ENCODE peak calls at places on chromosomes 7 and 10, in eight cellular contexts. One of them, this sample, is unnamed.

GRCh38 chr10:120715214-120715613 is 135.9 kb upstream of the WDR11 start:
- DNase-seq in stimulated activated CD4-positive, alpha-beta T cell treated with anti-CD3 and anti-CD28 coated beads, Interleukin-2, amount 100 ng/mL, for 48 hours: no peak
- DNase-seq in LoVo: no peak
- DNase-seq in putamen: peak
- DNase-seq in cardiac septum: no peak
- DNase-seq in AG10803: no peak
- DNase-seq in stimulated activated effector memory CD8-positive, alpha-beta T cell treated with anti-CD3 and anti-CD28 coated beads, Interleukin-12 subunit alpha, Interleukin-12 subunit beta, amount 100 ng/mL, for 72 hours: no peak
- DNase-seq in HCT116: no peak
- DNase-seq in this sample: no peak

GRCh38 chr7:22393825-22394458 is 37.0 kb upstream of the RAPGEF5 start:
- DNase-seq in stimulated activated CD4-positive, alpha-beta T cell treated with anti-CD3 and anti-CD28 coated beads, Interleukin-2, amount 100 ng/mL, for 48 hours: no peak
- DNase-seq in LoVo: no peak
- DNase-seq in putamen: no peak
- DNase-seq in cardiac septum: no peak
- DNase-seq in AG10803: peak
- DNase-seq in stimulated activated effector memory CD8-positive, alpha-beta T cell treated with anti-CD3 and anti-CD28 coated beads, Interleukin-12 subunit alpha, Interleukin-12 subunit beta, amount 100 ng/mL, for 72 hours: no peak
- DNase-seq in HCT116: no peak
- DNase-seq in this sample: no peak

GRCh38 chr7:2530076-2530967 is 10.7 kb downstream of the LFNG start:
- DNase-seq in stimulated activated CD4-positive, alpha-beta T cell treated with anti-CD3 and anti-CD28 coated beads, Interleukin-2, amount 100 ng/mL, for 48 hours: no peak
- DNase-seq in LoVo: no peak
- DNase-seq in putamen: no peak
- DNase-seq in cardiac septum: no peak
- DNase-seq in AG10803: no peak
- DNase-seq in stimulated activated effector memory CD8-positive, alpha-beta T cell treated with anti-CD3 and anti-CD28 coated beads, Interleukin-12 subunit alpha, Interleukin-12 subunit beta, amount 100 ng/mL, for 72 hours: peak
- DNase-seq in HCT116: no peak
- DNase-seq in this sample: no peak

GRCh38 chr10:83212632-83213349 is 926.5 kb upstream of the GHITM start:
- DNase-seq in stimulated activated CD4-positive, alpha-beta T cell treated with anti-CD3 and anti-CD28 coated beads, Interleukin-2, amount 100 ng/mL, for 48 hours: no peak
- DNase-seq in LoVo: no peak
- DNase-seq in putamen: no peak
- DNase-seq in cardiac septum: no peak
- DNase-seq in AG10803: peak
- DNase-seq in stimulated activated effector memory CD8-positive, alpha-beta T cell treated with anti-CD3 and anti-CD28 coated beads, Interleukin-12 subunit alpha, Interleukin-12 subunit beta, amount 100 ng/mL, for 72 hours: no peak
- DNase-seq in HCT116: no peak
- DNase-seq in this sample: peak

GRCh38 chr10:82206831-82207230 is 331.8 kb downstream of the NRG3 start:
- DNase-seq in stimulated activated CD4-positive, alpha-beta T cell treated with anti-CD3 and anti-CD28 coated beads, Interleukin-2, amount 100 ng/mL, for 48 hours: no peak
- DNase-seq in LoVo: no peak
- DNase-seq in putamen: no peak
- DNase-seq in cardiac septum: no peak
- DNase-seq in AG10803: no peak
- DNase-seq in stimulated activated effector memory CD8-positive, alpha-beta T cell treated with anti-CD3 and anti-CD28 coated beads, Interleukin-12 subunit alpha, Interleukin-12 subunit beta, amount 100 ng/mL, for 72 hours: no peak
- DNase-seq in HCT116: no peak
- DNase-seq in this sample: no peak

GRCh38 chr7:131057015-131057518 is 270.6 kb upstream of the MKLN1 start:
- DNase-seq in stimulated activated CD4-positive, alpha-beta T cell treated with anti-CD3 and anti-CD28 coated beads, Interleukin-2, amount 100 ng/mL, for 48 hours: no peak
- DNase-seq in LoVo: peak
- DNase-seq in putamen: peak
- DNase-seq in cardiac septum: no peak
- DNase-seq in AG10803: peak
- DNase-seq in stimulated activated effector memory CD8-positive, alpha-beta T cell treated with anti-CD3 and anti-CD28 coated beads, Interleukin-12 subunit alpha, Interleukin-12 subunit beta, amount 100 ng/mL, for 72 hours: no peak
- DNase-seq in HCT116: no peak
- DNase-seq in this sample: no peak

GRCh38 chr7:19852192-19852591 is 78.8 kb upstream of the TMEM196 start:
- DNase-seq in stimulated activated CD4-positive, alpha-beta T cell treated with anti-CD3 and anti-CD28 coated beads, Interleukin-2, amount 100 ng/mL, for 48 hours: no peak
- DNase-seq in LoVo: no peak
- DNase-seq in putamen: no peak
- DNase-seq in cardiac septum: no peak
- DNase-seq in AG10803: no peak
- DNase-seq in stimulated activated effector memory CD8-positive, alpha-beta T cell treated with anti-CD3 and anti-CD28 coated beads, Interleukin-12 subunit alpha, Interleukin-12 subunit beta, amount 100 ng/mL, for 72 hours: no peak
- DNase-seq in HCT116: no peak
- DNase-seq in this sample: no peak

GRCh38 chr7:45882465-45882810 is 5.8 kb upstream of the IGFBP1 start:
- DNase-seq in stimulated activated CD4-positive, alpha-beta T cell treated with anti-CD3 and anti-CD28 coated beads, Interleukin-2, amount 100 ng/mL, for 48 hours: no peak
- DNase-seq in LoVo: no peak
- DNase-seq in putamen: no peak
- DNase-seq in cardiac septum: no peak
- DNase-seq in AG10803: no peak
- DNase-seq in stimulated activated effector memory CD8-positive, alpha-beta T cell treated with anti-CD3 and anti-CD28 coated beads, Interleukin-12 subunit alpha, Interleukin-12 subunit beta, amount 100 ng/mL, for 72 hours: no peak
- DNase-seq in HCT116: no peak
- DNase-seq in this sample: no peak

GRCh38 chr7:44268671-44269070 is 56.7 kb downstream of the CAMK2B start:
- DNase-seq in stimulated activated CD4-positive, alpha-beta T cell treated with anti-CD3 and anti-CD28 coated beads, Interleukin-2, amount 100 ng/mL, for 48 hours: no peak
- DNase-seq in LoVo: no peak
- DNase-seq in putamen: no peak
- DNase-seq in cardiac septum: no peak
- DNase-seq in AG10803: no peak
- DNase-seq in stimulated activated effector memory CD8-positive, alpha-beta T cell treated with anti-CD3 and anti-CD28 coated beads, Interleukin-12 subunit alpha, Interleukin-12 subunit beta, amount 100 ng/mL, for 72 hours: no peak
- DNase-seq in HCT116: no peak
- DNase-seq in this sample: no peak

GRCh38 chr10:91409869-91410637 is at the start of gene HECTD2:
- DNase-seq in stimulated activated CD4-positive, alpha-beta T cell treated with anti-CD3 and anti-CD28 coated beads, Interleukin-2, amount 100 ng/mL, for 48 hours: peak
- DNase-seq in LoVo: peak
- DNase-seq in putamen: peak
- DNase-seq in cardiac septum: peak
- DNase-seq in AG10803: peak
- DNase-seq in stimulated activated effector memory CD8-positive, alpha-beta T cell treated with anti-CD3 and anti-CD28 coated beads, Interleukin-12 subunit alpha, Interleukin-12 subunit beta, amount 100 ng/mL, for 72 hours: peak
- DNase-seq in HCT116: peak
- DNase-seq in this sample: no peak

GRCh38 chr7:15891151-15891842 is 204.8 kb upstream of the MEOX2 start:
- DNase-seq in stimulated activated CD4-positive, alpha-beta T cell treated with anti-CD3 and anti-CD28 coated beads, Interleukin-2, amount 100 ng/mL, for 48 hours: no peak
- DNase-seq in LoVo: no peak
- DNase-seq in putamen: no peak
- DNase-seq in cardiac septum: no peak
- DNase-seq in AG10803: peak
- DNase-seq in stimulated activated effector memory CD8-positive, alpha-beta T cell treated with anti-CD3 and anti-CD28 coated beads, Interleukin-12 subunit alpha, Interleukin-12 subunit beta, amount 100 ng/mL, for 72 hours: no peak
- DNase-seq in HCT116: no peak
- DNase-seq in this sample: no peak

GRCh38 chr7:3200504-3200903 is 100.5 kb upstream of the SDK1 start:
- DNase-seq in stimulated activated CD4-positive, alpha-beta T cell treated with anti-CD3 and anti-CD28 coated beads, Interleukin-2, amount 100 ng/mL, for 48 hours: peak
- DNase-seq in LoVo: no peak
- DNase-seq in putamen: no peak
- DNase-seq in cardiac septum: peak
- DNase-seq in AG10803: no peak
- DNase-seq in stimulated activated effector memory CD8-positive, alpha-beta T cell treated with anti-CD3 and anti-CD28 coated beads, Interleukin-12 subunit alpha, Interleukin-12 subunit beta, amount 100 ng/mL, for 72 hours: peak
- DNase-seq in HCT116: peak
- DNase-seq in this sample: no peak

GRCh38 chr7:13262929-13263530 is 575.6 kb downstream of the ARL4A start:
- DNase-seq in stimulated activated CD4-positive, alpha-beta T cell treated with anti-CD3 and anti-CD28 coated beads, Interleukin-2, amount 100 ng/mL, for 48 hours: no peak
- DNase-seq in LoVo: peak
- DNase-seq in putamen: peak
- DNase-seq in cardiac septum: no peak
- DNase-seq in AG10803: peak
- DNase-seq in stimulated activated effector memory CD8-positive, alpha-beta T cell treated with anti-CD3 and anti-CD28 coated beads, Interleukin-12 subunit alpha, Interleukin-12 subunit beta, amount 100 ng/mL, for 72 hours: no peak
- DNase-seq in HCT116: peak
- DNase-seq in this sample: no peak

GRCh38 chr10:124602646-124603365 is 141.2 kb downstream of the LHPP start:
- DNase-seq in stimulated activated CD4-positive, alpha-beta T cell treated with anti-CD3 and anti-CD28 coated beads, Interleukin-2, amount 100 ng/mL, for 48 hours: no peak
- DNase-seq in LoVo: no peak
- DNase-seq in putamen: no peak
- DNase-seq in cardiac septum: no peak
- DNase-seq in AG10803: no peak
- DNase-seq in stimulated activated effector memory CD8-positive, alpha-beta T cell treated with anti-CD3 and anti-CD28 coated beads, Interleukin-12 subunit alpha, Interleukin-12 subunit beta, amount 100 ng/mL, for 72 hours: no peak
- DNase-seq in HCT116: no peak
- DNase-seq in this sample: no peak

GRCh38 chr10:102796407-102797176 is 40.6 kb downstream of the CYP17A1 start:
- DNase-seq in stimulated activated CD4-positive, alpha-beta T cell treated with anti-CD3 and anti-CD28 coated beads, Interleukin-2, amount 100 ng/mL, for 48 hours: peak
- DNase-seq in LoVo: no peak
- DNase-seq in putamen: peak
- DNase-seq in cardiac septum: peak
- DNase-seq in AG10803: peak
- DNase-seq in stimulated activated effector memory CD8-positive, alpha-beta T cell treated with anti-CD3 and anti-CD28 coated beads, Interleukin-12 subunit alpha, Interleukin-12 subunit beta, amount 100 ng/mL, for 72 hours: peak
- DNase-seq in HCT116: no peak
- DNase-seq in this sample: no peak

GRCh38 chr10:125521721-125522680 is 161.0 kb downstream of the TEX36 start:
- DNase-seq in stimulated activated CD4-positive, alpha-beta T cell treated with anti-CD3 and anti-CD28 coated beads, Interleukin-2, amount 100 ng/mL, for 48 hours: peak
- DNase-seq in LoVo: peak
- DNase-seq in putamen: no peak
- DNase-seq in cardiac septum: no peak
- DNase-seq in AG10803: no peak
- DNase-seq in stimulated activated effector memory CD8-positive, alpha-beta T cell treated with anti-CD3 and anti-CD28 coated beads, Interleukin-12 subunit alpha, Interleukin-12 subunit beta, amount 100 ng/mL, for 72 hours: peak
- DNase-seq in HCT116: peak
- DNase-seq in this sample: no peak

GRCh38 chr7:44618754-44619153 is 12.3 kb downstream of the OGDH start:
- DNase-seq in stimulated activated CD4-positive, alpha-beta T cell treated with anti-CD3 and anti-CD28 coated beads, Interleukin-2, amount 100 ng/mL, for 48 hours: no peak
- DNase-seq in LoVo: no peak
- DNase-seq in putamen: no peak
- DNase-seq in cardiac septum: peak
- DNase-seq in AG10803: no peak
- DNase-seq in stimulated activated effector memory CD8-positive, alpha-beta T cell treated with anti-CD3 and anti-CD28 coated beads, Interleukin-12 subunit alpha, Interleukin-12 subunit beta, amount 100 ng/mL, for 72 hours: no peak
- DNase-seq in HCT116: peak
- DNase-seq in this sample: no peak

GRCh38 chr10:5818894-5819293 is 5.7 kb upstream of the GDI2 start:
- DNase-seq in stimulated activated CD4-positive, alpha-beta T cell treated with anti-CD3 and anti-CD28 coated beads, Interleukin-2, amount 100 ng/mL, for 48 hours: no peak
- DNase-seq in LoVo: no peak
- DNase-seq in putamen: peak
- DNase-seq in cardiac septum: no peak
- DNase-seq in AG10803: no peak
- DNase-seq in stimulated activated effector memory CD8-positive, alpha-beta T cell treated with anti-CD3 and anti-CD28 coated beads, Interleukin-12 subunit alpha, Interleukin-12 subunit beta, amount 100 ng/mL, for 72 hours: no peak
- DNase-seq in HCT116: no peak
- DNase-seq in this sample: no peak

GRCh38 chr10:102230861-102231356 is 4.8 kb downstream of the ELOVL3 start:
- DNase-seq in stimulated activated CD4-positive, alpha-beta T cell treated with anti-CD3 and anti-CD28 coated beads, Interleukin-2, amount 100 ng/mL, for 48 hours: peak
- DNase-seq in LoVo: no peak
- DNase-seq in putamen: no peak
- DNase-seq in cardiac septum: peak
- DNase-seq in AG10803: no peak
- DNase-seq in stimulated activated effector memory CD8-positive, alpha-beta T cell treated with anti-CD3 and anti-CD28 coated beads, Interleukin-12 subunit alpha, Interleukin-12 subunit beta, amount 100 ng/mL, for 72 hours: peak
- DNase-seq in HCT116: peak
- DNase-seq in this sample: no peak

GRCh38 chr10:92729886-92730285 is 40.1 kb downstream of the HHEX start:
- DNase-seq in stimulated activated CD4-positive, alpha-beta T cell treated with anti-CD3 and anti-CD28 coated beads, Interleukin-2, amount 100 ng/mL, for 48 hours: no peak
- DNase-seq in LoVo: no peak
- DNase-seq in putamen: no peak
- DNase-seq in cardiac septum: no peak
- DNase-seq in AG10803: no peak
- DNase-seq in stimulated activated effector memory CD8-positive, alpha-beta T cell treated with anti-CD3 and anti-CD28 coated beads, Interleukin-12 subunit alpha, Interleukin-12 subunit beta, amount 100 ng/mL, for 72 hours: no peak
- DNase-seq in HCT116: no peak
- DNase-seq in this sample: no peak

GRCh38 chr7:99833289-99833877 is 5.6 kb downstream of the CYP3A43 start:
- DNase-seq in stimulated activated CD4-positive, alpha-beta T cell treated with anti-CD3 and anti-CD28 coated beads, Interleukin-2, amount 100 ng/mL, for 48 hours: no peak
- DNase-seq in LoVo: no peak
- DNase-seq in putamen: no peak
- DNase-seq in cardiac septum: no peak
- DNase-seq in AG10803: no peak
- DNase-seq in stimulated activated effector memory CD8-positive, alpha-beta T cell treated with anti-CD3 and anti-CD28 coated beads, Interleukin-12 subunit alpha, Interleukin-12 subunit beta, amount 100 ng/mL, for 72 hours: no peak
- DNase-seq in HCT116: no peak
- DNase-seq in this sample: no peak

This sample was measured in keratinocyte.